ENCODE peak calls at places on chromosomes 3 and 15, in four cellular contexts. Y, O, V and E are unnamed samples.

GRCh38 chr3:88810455-88810854 is 297.0 kb upstream of the EPHA3 start:
- DNase-seq in V (no peak), Y (peak), O (no peak), E (no peak)

GRCh38 chr3:69288161-69288895 is 97.6 kb downstream of the FRMD4B start:
- DNase-seq in Y (no peak), O (no peak), V (no peak), E (peak)

GRCh38 chr15:22850055-22850454 is 11.6 kb downstream of the NIPA2 start:
- DNase-seq in V (no peak), O (no peak), Y (peak), E (no peak)

GRCh38 chr3:13115991-13116390 is 42.8 kb upstream of the IQSEC1 start:
- DNase-seq in Y (no peak), O (no peak), V (no peak), E (no peak)

GRCh38 chr3:133757701-133758319 is 11.6 kb downstream of the TF start:
- DNase-seq in V (no peak), Y (no peak), O (no peak), E (no peak)

GRCh38 chr3:186920301-186920700 is 10.0 kb upstream of the ST6GAL1 start:
- DNase-seq in V (no peak), O (no peak), Y (no peak), E (no peak)

GRCh38 chr3:166029507-166029906 is 192.3 kb upstream of the BCHE start:
- DNase-seq in O (no peak), Y (no peak), V (no peak), E (no peak)

GRCh38 chr3:105791919-105792786 is 76.7 kb downstream of the CBLB start:
- DNase-seq in V (no peak), O (no peak), Y (peak), E (no peak)

GRCh38 chr3:78143000-78143399 is 1103.1 kb downstream of the ROBO2 start:
- DNase-seq in Y (no peak), V (no peak), O (no peak), E (no peak)

GRCh38 chr15:27512281-27513001 is 541.5 kb downstream of the GABRG3 start:
- DNase-seq in O (no peak), V (no peak), Y (no peak), E (no peak)

GRCh38 chr3:157255797-157256196 is 95.8 kb upstream of the CCNL1 start:
- DNase-seq in V (no peak), Y (no peak), O (no peak), E (no peak)

GRCh38 chr3:124372784-124373183 is 357.5 kb upstream of the UMPS start:
- DNase-seq in V (no peak), Y (no peak), O (no peak), E (no peak)

GRCh38 chr15:62094398-62094797 is 27.6 kb downstream of the C2CD4A start:
- DNase-seq in O (no peak), V (no peak), Y (no peak), E (no peak)

GRCh38 chr15:81398910-81399551 is 25.0 kb upstream of the TMC3 start:
- DNase-seq in O (no peak), V (no peak), Y (peak), E (no peak)

GRCh38 chr3:172293093-172293492 is 155.2 kb downstream of the GHSR start:
- DNase-seq in O (no peak), Y (no peak), V (no peak), E (no peak)

GRCh38 chr15:48718646-48719045 is 73.1 kb upstream of the FBN1 start:
- DNase-seq in O (no peak), V (no peak), Y (peak), E (no peak)

GRCh38 chr15:82183121-82184031 is 79.2 kb downstream of the EFL1 start:
- DNase-seq in V (no peak), Y (peak), O (no peak), E (no peak)

GRCh38 chr15:80991446-80991845 is 1.8 kb upstream of the MESD start:
- DNase-seq in O (no peak), V (no peak), Y (peak), E (no peak)

GRCh38 chr3:177713921-177714900 is 516.9 kb upstream of the TBL1XR1 start:
- DNase-seq in V (no peak), O (no peak), Y (no peak), E (no peak)

GRCh38 chr3:169822091-169822490 is 9.4 kb upstream of the LRRC34 start:
- DNase-seq in V (no peak), O (no peak), Y (no peak), E (no peak)

GRCh38 chr3:86702381-86702958 is 288.5 kb downstream of the VGLL3 start:
- DNase-seq in O (no peak), V (no peak), Y (peak), E (no peak)
- TF ChIP-seq CTCF in O (peak), V (peak), Y (peak), E (peak)

DNA sequence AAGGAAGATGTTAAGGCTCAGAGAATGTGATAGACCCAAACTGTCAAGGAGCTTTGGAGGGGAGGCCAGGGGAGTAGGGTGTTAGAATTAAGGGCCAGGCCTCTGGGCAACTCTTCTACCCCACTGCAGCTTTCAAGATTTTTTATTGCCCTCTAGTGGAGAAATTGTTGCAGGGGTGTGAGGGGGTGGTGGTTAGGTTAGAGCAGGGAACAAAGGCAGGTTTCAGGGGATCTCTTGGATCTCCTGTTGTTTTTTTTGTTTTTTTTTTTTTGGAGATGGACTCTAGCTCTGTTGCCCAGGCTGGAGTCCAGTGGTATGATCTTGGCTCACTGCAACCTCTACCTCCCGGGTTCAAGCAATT is 1.4 kb upstream of the SEC13 start:
- DNase-seq in Y (no peak), O (no peak), V (no peak), E (no peak)
- TF ChIP-seq CTCF in Y (peak), O (peak), V (peak), E (peak)

DNA sequence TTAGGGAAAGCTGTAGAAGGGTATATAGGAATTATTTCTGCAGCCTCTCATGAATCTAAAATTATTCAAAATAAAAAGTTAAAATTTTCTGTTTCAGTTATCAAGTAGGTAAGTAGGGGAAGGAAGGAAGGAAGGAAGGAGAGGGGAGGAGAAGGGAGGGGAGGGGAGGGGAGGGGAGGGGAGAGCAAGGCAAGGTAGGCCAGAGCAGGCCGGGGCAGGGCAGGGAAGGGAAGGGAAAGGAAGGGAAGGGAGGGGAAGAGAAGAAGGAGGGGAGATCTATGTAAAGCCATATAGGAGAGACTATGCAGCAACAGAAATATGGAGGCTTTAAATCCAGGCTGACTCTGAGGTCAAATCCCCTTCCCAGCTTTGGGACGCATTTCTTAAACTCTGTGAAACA is 38.3 kb upstream of the BOC start:
- DNase-seq in Y (no peak), O (no peak), V (no peak), E (no peak)
- TF ChIP-seq CTCF in Y (no peak), O (no peak), V (no peak), E (no peak)

DNA sequence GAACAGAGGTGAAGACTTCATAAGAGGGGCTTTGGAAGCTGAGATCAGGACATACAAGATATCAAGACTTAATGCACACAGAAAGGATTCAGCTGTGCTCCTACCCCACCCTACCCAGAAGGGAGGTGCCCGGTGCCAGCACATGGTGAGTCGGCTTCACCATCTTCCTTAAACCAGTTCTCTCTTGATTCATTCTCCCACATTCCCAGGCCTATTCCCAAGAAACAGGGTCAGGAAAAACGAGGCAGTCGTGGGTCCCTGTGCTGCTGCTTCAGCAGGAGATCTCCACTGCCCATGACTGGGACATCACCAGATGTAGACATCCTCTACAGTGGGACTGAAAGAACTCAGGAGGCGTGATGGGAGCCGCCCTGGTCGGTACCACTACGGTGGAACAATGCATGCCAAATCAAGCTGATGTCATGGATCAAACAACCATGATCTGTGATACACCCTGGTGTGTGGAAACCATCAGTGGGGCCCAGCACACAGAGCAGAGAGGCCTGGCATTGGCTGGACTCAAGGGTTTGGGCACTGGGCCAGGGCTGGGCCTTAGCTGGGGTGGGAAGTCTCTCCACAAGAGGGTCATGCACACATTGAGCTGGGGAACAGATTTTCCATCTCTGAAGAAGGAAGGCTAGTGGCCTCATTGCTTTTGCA is 41.9 kb downstream of the CCDC12 start:
- DNase-seq in V (no peak), O (peak), Y (peak), E (no peak)
- TF ChIP-seq CTCF in V (no peak), O (no peak), Y (no peak), E (no peak)